ENCODE peak calls at places on chromosomes 3 and 15, in five cellular contexts. D, H, T, S and K are unnamed samples.

GRCh38 chr3:101120039-101120438 is 126.8 kb upstream of the ABI3BP start:
- DNase-seq in D (no peak), H (no peak), T (no peak), S (no peak), K (no peak)

GRCh38 chr3:12981631-12982265 is 91.5 kb downstream of the IQSEC1 start:
- DNase-seq in D (no peak), H (no peak), T (no peak), S (no peak), K (no peak)

GRCh38 chr3:174387736-174388135 is 471.4 kb upstream of the NAALADL2 start:
- DNase-seq in D (no peak), H (no peak), T (no peak), S (no peak), K (no peak)

GRCh38 chr3:107660316-107660976 is 137.7 kb downstream of the BBX start:
- DNase-seq in D (no peak), H (no peak), T (no peak), S (peak; percentile 32), K (peak; percentile 54)

GRCh38 chr3:114973576-114973975 is 173.5 kb downstream of the ZBTB20 start:
- DNase-seq in D (no peak), H (no peak), T (no peak), S (peak; percentile 63), K (no peak)

GRCh38 chr15:48775556-48775955 is 35.3 kb downstream of the CEP152 start:
- DNase-seq in D (no peak), H (no peak), T (no peak), S (no peak), K (no peak)

GRCh38 chr3:61535826-61536225 is 25.5 kb upstream of the PTPRG start:
- DNase-seq in D (no peak), H (no peak), T (no peak), S (no peak), K (no peak)

GRCh38 chr3:12462159-12462962 is 21.9 kb upstream of the TSEN2 start:
- DNase-seq in D (no peak), H (no peak), T (no peak), S (no peak), K (no peak)

GRCh38 chr15:69045810-69046209 is 31.3 kb downstream of the NOX5 start:
- DNase-seq in D (no peak), H (no peak), T (peak; percentile 74), S (peak; percentile 60), K (no peak)

GRCh38 chr3:102158080-102158756 is 276.6 kb upstream of the ZPLD1 start:
- DNase-seq in D (no peak), H (no peak), T (no peak), S (no peak), K (no peak)

GRCh38 chr3:57279685-57280084 is 12.8 kb downstream of the ASB14 start:
- DNase-seq in D (no peak), H (no peak), T (no peak), S (no peak), K (no peak)

DNA sequence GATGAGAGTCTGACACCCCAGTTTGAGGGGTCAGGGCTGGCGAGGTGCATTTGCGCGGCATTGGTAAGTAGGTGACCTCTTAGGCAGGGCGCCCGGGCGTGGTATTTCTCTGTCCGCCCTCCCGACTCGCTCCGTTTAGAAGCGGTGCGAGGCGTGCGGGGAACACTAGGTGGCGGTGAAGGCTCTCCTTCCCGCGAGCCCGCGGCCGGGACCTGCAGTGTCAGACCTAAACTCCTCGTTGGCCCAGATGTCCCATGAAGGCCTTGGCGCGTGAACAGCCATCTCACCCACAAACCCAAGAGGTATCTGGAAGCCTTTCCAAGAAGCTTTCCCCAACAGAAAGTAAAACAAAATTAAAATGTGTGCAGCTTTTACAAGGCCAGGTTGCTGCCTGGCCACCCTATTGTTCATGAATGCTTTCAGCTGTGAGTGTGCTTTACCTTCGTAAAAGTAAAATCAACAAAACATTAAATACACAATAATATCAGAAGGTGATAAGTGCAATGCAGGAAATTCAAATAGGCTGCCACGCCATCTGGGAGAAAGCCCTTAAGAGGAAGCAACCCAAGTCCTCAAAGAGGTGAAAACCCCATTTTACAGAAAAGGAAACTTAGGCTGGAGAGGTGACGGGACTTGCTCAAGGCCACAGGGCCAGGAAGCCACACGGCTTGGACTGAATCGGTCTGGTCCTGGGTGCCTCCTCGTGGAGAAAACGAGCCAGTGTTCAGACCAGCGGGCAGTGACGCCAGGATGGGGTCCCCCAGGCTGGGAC is 120.3 kb downstream of the ETFA start:
- DNase-seq in D (peak; percentile 91), H (peak; percentile 82), T (peak; percentile 55), S (peak; percentile 92), K (no peak)
- H3K4me3 ChIP-seq in D (peak overlapping the region; percentile 18), H (peak overlapping the region; percentile 36), T (no peak overlapping the region), S (no peak overlapping the region), K (no peak overlapping the region)

GRCh38 chr3:183825380-183826161 is at the start of gene MAP6D1:
- DNase-seq in D (no peak), H (peak; percentile 27), T (peak; percentile 26), S (peak; percentile 90), K (no peak)
- TF ChIP-seq CTCF in D (no peak), H (peak; percentile 34), T (peak; percentile 57), S (peak; percentile 60), K (peak; percentile 41)

DNA sequence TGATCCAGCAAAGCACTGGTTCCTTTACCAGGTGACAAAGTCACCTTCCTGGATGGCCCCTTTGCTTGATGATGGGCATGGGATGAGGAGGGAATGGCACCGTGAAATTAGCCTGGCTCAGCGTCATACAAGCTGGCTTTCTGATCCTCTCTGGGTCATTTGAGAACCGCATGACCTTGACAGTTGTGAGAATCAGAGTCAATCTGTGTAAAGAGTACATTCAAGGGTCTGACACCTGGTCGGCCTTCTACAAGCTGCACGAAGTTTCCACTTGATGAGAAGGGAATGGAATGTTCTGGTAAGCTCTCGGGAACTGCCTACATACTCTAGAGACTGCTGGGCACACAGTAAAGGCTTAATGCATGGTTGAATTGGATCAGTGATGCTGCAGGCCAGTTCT is 319.8 kb upstream of the TLE3 start:
- DNase-seq in D (no peak), H (no peak), T (no peak), S (no peak), K (no peak)
- H3K4me3 ChIP-seq in D (no peak overlapping the region), H (no peak overlapping the region), T (no peak overlapping the region), S (no peak overlapping the region), K (no peak overlapping the region)

DNA sequence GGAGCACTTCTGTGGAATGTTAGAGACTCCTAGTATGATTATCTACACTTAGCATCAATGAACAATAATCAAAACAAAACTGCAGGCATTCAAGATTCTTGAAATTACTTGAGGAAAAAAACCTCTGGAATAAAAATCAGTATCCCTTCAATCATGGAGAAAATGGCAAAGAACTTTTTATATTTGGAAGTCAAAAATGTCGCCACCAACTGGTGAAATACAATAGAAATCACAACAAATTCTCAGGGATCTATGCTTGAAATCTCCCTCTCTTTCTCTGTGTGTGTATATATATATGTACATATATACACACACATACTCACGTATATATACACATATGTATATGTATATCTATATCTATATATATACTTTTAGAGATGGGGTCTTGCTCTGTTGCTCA is 378.9 kb upstream of the ALCAM start:
- DNase-seq in D (no peak), H (no peak), T (no peak), S (no peak), K (no peak)
- TF ChIP-seq CTCF in D (no peak), H (no peak), T (peak; percentile 2), S (peak; percentile 35), K (no peak)

GRCh38 chr15:33310481-33311311 is at the start of gene RYR3:
- DNase-seq in D (no peak), H (no peak), T (peak; percentile 7), S (peak; percentile 84), K (no peak)
- H3K4me3 ChIP-seq in D (peak within 1 kb of the TSS; percentile 43), H (peak within 1 kb of the TSS; percentile 57), T (peak within 1 kb of the TSS; percentile 32), S (peak within 1 kb of the TSS; percentile 62), K (no peak within 1 kb of the TSS)

DNA sequence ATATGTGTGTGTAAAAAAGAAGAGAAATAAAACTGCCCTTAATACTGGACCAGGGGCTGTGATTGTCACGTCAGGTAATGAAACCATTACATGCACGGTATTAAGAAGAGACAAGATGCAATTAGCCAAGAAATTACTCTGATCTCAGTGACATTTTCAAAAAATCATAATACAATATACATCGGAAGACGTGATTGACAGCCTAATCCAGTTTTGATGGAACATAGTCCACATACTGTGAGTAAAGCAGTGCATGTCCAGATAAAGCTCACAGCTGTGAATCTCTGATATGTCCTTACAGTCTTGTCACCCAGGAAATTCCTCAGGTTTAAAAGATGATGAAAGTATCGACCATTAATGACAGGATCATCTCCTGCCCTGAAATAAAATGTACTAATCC is 119.6 kb upstream of the TMCO5A start:
- DNase-seq in D (no peak), H (no peak), T (no peak), S (no peak), K (no peak)
- TF ChIP-seq CTCF in D (no peak), H (no peak), T (no peak), S (no peak), K (no peak)